ENCODE peak calls at places on chromosomes 6 and 20, in nine cellular contexts. F is HFF-Myc, L is GM12865, Y is psoas muscle, I is upper lobe of left lung, U is Peyer's patch, Q is brain microvascular endothelial cell, J is PC-3, D is spleen. A is an unnamed sample.

GRCh38 chr6:159527351-159527750 is 165.7 kb downstream of the SOD2 start:
- DNase-seq in I (no peak), Y (no peak), F (no peak), D (no peak), U (no peak), J (no peak), L (no peak), Q (no peak), A (no peak)

GRCh38 chr20:53642196-53643030 is 48.8 kb upstream of the ZNF217 start:
- DNase-seq in J (peak; percentile 82), Y (no peak), D (no peak), U (no peak), I (no peak), Q (peak; percentile 79), F (no peak), L (peak; percentile 72), A (peak; percentile 69)

GRCh38 chr6:44135173-44135748 is 7.9 kb downstream of the TMEM63B start:
- DNase-seq in Q (no peak), J (no peak), Y (no peak), L (no peak), I (no peak), D (no peak), U (no peak), F (no peak), A (no peak)

GRCh38 chr6:158095671-158096070 is 72.4 kb downstream of the SERAC1 start:
- DNase-seq in I (no peak), D (no peak), Q (no peak), Y (no peak), L (no peak), J (no peak), F (no peak), U (no peak), A (no peak)

GRCh38 chr6:16333580-16333979 is 95.2 kb downstream of the GMPR start:
- DNase-seq in D (no peak), J (peak; percentile 84), Q (no peak), L (no peak), F (no peak), U (no peak), Y (no peak), I (no peak), A (peak; percentile 58)

GRCh38 chr6:10951675-10952282 is 64.9 kb downstream of the SYCP2L start:
- DNase-seq in Q (peak; percentile 61), L (peak; percentile 43), F (peak; percentile 58), D (no peak), Y (no peak), I (no peak), U (no peak), J (peak; percentile 77), A (no peak)

GRCh38 chr6:28078050-28078449 is 2.3 kb upstream of the ZNF165 start:
- DNase-seq in J (no peak), D (no peak), F (no peak), Y (no peak), I (no peak), Q (peak; percentile 37), U (no peak), L (no peak), A (no peak)

GRCh38 chr6:5435449-5435848 is 174.1 kb downstream of the FARS2 start:
- DNase-seq in L (no peak), D (no peak), F (no peak), Q (peak; percentile 92), Y (no peak), I (no peak), U (no peak), J (peak; percentile 80), A (peak; percentile 38)

GRCh38 chr6:146300540-146300939 is 243.1 kb upstream of the RAB32 start:
- DNase-seq in U (no peak), Q (no peak), L (no peak), Y (no peak), D (no peak), F (no peak), I (no peak), J (no peak), A (peak; percentile 70)

GRCh38 chr6:108321253-108321740 is 26.4 kb downstream of the AFG1L start:
- DNase-seq in D (no peak), Q (no peak), I (no peak), L (no peak), Y (no peak), U (no peak), J (peak; percentile 7), F (no peak), A (no peak)

GRCh38 chr6:28982476-28983266 is 22.4 kb downstream of the ZNF311 start:
- DNase-seq in L (peak; percentile 26), I (no peak), Q (peak; percentile 71), F (no peak), Y (no peak), U (no peak), J (peak; percentile 75), D (no peak), A (no peak)

GRCh38 chr6:168994966-168995365 is 258.7 kb downstream of the THBS2 start:
- DNase-seq in Y (no peak), F (no peak), L (no peak), I (no peak), D (no peak), U (no peak), J (no peak), Q (no peak), A (no peak)

GRCh38 chr6:168992696-168993185 is 260.9 kb downstream of the THBS2 start:
- DNase-seq in L (no peak), F (no peak), U (no peak), D (no peak), Q (no peak), I (no peak), J (no peak), Y (no peak), A (no peak)

GRCh38 chr6:168988280-168988679 is 265.4 kb downstream of the THBS2 start:
- DNase-seq in Q (no peak), U (no peak), F (no peak), L (no peak), I (no peak), D (no peak), Y (no peak), J (no peak), A (no peak)

GRCh38 chr6:168988801-168989200 is 264.8 kb downstream of the THBS2 start:
- DNase-seq in D (no peak), Q (no peak), L (no peak), I (no peak), Y (no peak), U (no peak), J (no peak), F (no peak), A (no peak)

GRCh38 chr6:168990352-168990751 is 263.3 kb downstream of the THBS2 start:
- DNase-seq in F (no peak), Y (no peak), I (peak; percentile 47), J (no peak), D (no peak), L (no peak), Q (no peak), U (no peak), A (no peak)
- TF ChIP-seq CTCF in F (no peak), Y (no peak), I (no peak), J (no peak), D (no peak), L (no peak), Q (no peak), U (no peak), A (no peak)

DNA sequence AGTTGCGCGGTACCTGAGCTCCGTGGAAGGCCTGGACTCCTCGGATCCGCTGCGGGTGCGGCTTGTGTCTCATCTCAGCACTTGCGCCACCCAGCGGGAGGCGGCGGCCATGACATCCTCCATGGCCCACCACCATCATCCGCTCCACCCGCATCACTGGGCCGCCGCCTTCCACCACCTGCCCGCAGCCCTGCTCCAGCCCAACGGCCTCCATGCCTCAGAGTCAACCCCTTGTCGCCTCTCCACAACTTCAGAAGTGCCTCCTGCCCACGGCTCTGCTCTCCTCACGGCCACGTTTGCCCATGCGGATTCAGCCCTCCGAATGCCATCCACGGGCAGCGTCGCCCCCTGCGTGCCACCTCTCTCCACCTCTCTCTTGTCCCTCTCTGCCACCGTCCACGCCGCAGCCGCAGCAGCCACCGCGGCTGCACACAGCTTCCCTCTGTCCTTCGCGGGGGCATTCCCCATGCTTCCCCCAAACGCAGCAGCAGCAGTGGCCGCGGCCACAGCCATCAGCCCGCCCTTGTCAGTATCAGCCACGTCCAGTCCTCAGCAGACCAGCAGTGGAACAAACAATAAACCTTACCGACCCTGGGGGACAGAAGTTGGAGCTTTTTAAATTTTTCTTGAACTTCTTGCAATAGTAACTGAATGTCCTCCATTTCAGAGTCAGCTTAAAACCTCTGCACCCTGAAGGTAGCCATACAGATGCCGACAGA is 9.9 kb downstream of the HEY2 start:
- DNase-seq in F (no peak), U (no peak), J (no peak), L (no peak), D (no peak), Q (peak; percentile 51), Y (no peak), I (peak; percentile 83), A (no peak)
- TF ChIP-seq CTCF in F (peak; percentile 24), U (no peak), J (peak; percentile 15), L (no peak), D (no peak), Q (peak; percentile 82), Y (no peak), I (no peak), A (no peak)

DNA sequence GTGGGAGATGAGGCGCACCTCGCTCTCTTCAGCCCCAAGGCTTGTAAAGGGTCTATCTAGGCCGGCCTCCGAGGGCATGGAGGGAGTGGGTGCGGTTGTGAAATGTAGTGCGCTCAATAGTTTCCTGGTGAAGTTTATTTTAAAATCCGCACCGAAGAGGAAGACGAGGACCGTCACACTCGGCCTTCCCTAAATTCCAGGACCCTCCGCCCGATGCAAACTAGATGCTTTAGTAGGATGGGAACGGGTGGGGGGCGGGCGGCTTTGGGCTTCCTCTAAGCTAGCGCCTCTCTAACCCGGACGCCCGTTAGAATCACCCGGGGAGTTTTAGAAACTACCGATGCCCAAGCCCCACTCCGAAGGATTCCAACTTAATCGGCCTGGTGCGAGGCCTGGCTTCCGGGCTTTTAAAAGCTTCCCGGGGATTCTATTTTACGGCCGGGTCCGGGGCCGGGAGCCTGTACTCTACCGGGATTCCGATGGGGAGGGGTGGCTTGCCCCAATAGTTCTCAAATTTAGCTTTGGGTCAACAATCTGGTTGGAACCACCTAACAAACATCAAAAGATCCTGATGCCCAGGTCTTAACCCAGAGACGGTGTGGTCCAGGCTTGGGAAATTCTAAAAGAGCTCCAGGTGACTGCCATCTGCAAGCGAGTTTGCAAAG is 548 bp upstream of the BCAS4 start:
- DNase-seq in Q (no peak), L (no peak), U (no peak), J (no peak), I (no peak), D (peak; percentile 78), Y (peak; percentile 39), F (no peak), A (peak; percentile 24)
- TF ChIP-seq CTCF in Q (no peak), L (no peak), U (no peak), J (no peak), I (no peak), D (no peak), Y (no peak), F (no peak), A (no peak)

DNA sequence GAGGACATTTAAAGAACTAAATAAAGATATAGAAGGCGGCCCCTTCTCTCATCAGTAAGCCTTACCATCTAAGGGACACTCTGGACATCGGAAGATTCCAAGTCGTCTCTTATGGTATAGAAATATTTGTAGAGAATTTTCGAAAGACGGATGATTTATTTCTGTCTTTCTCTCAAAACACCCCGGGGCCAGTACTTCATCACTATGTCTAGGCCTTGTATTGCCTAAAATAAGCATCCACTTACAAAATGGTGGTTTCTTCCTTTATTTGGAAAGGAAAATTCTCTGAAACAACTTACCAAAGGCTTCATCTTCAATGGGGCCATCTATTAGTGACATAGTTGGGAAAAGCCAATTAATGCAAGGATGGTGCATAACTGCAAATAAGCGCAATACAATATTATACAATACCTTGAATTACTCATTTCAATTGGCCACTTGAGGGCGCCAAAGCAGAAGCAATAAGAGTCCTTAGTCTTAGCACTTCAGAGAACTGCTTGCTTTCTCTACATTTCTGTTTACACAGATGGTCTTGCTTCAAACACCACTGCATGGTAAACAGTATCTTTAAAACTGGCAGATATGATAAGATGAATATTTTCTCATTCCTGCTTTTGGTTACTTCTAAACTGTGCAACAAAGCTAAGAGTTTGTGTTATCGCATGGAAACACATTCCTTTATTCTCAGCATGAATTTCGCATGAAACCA is 113.2 kb downstream of the VIP start:
- DNase-seq in U (no peak), Y (no peak), I (no peak), L (peak; percentile 77), D (no peak), J (peak; percentile 74), Q (peak; percentile 71), F (peak; percentile 56), A (peak; percentile 86)
- TF ChIP-seq CTCF in U (peak; percentile 63), Y (peak; percentile 70), I (peak; percentile 35), L (peak; percentile 64), D (peak; percentile 69), J (peak; percentile 75), Q (peak; percentile 70), F (peak; percentile 63), A (peak; percentile 75)

A was measured in adrenal gland.